ENCODE peak calls at places on chromosomes 2 and 18, in five cellular contexts. F is tibial artery, D is ovary, K is heart left ventricle, S is sigmoid colon. C is an unnamed sample.

GRCh38 chr18:13797157-13797611 is 26.8 kb upstream of the MC5R start:
- DNase-seq in S (no peak), D (no peak), K (no peak), F (no peak), C (no peak)

GRCh38 chr2:111975053-111975552 is 76.7 kb downstream of the MERTK start:
- DNase-seq in S (no peak), F (peak; percentile 49), D (no peak), K (no peak), C (no peak)

GRCh38 chr18:78304199-78304826 is 675.3 kb upstream of the SALL3 start:
- DNase-seq in K (no peak), S (no peak), D (no peak), F (no peak), C (no peak)

GRCh38 chr2:149652520-149652919 is 64.9 kb upstream of the MMADHC start:
- DNase-seq in S (no peak), K (no peak), F (no peak), D (no peak), C (no peak)

GRCh38 chr2:100963026-100963375 is 39.1 kb upstream of the RPL31 start:
- DNase-seq in F (no peak), D (no peak), S (peak; percentile 46), K (no peak), C (no peak)

GRCh38 chr2:217994776-217995274 is 8.0 kb downstream of the TNS1 start:
- DNase-seq in D (no peak), S (no peak), K (no peak), F (no peak), C (no peak)

GRCh38 chr18:31399336-31400032 is 22.9 kb downstream of the DSG4 start:
- DNase-seq in K (no peak), F (no peak), S (no peak), D (no peak), C (no peak)

GRCh38 chr2:119305497-119306195 is 61.0 kb downstream of the C2orf76 start:
- DNase-seq in S (no peak), K (no peak), D (no peak), F (no peak), C (no peak)

GRCh38 chr2:119438128-119438656 is 6.5 kb downstream of the TMEM37 start:
- DNase-seq in D (no peak), S (no peak), K (no peak), F (no peak), C (no peak)

GRCh38 chr18:36762074-36762473 is 66.7 kb downstream of the TPGS2 start:
- DNase-seq in F (no peak), S (no peak), D (no peak), K (no peak), C (no peak)

GRCh38 chr2:68253211-68254068 is 1.1 kb upstream of the PPP3R1 start:
- DNase-seq in D (no peak), K (no peak), F (no peak), S (no peak), C (peak; percentile 22)

GRCh38 chr2:161102770-161103450 is 57.3 kb upstream of the TANK start:
- DNase-seq in D (no peak), F (no peak), K (no peak), S (no peak), C (no peak)

GRCh38 chr2:45452866-45453265 is 158.2 kb downstream of the SRBD1 start:
- DNase-seq in K (peak; percentile 25), S (peak; percentile 60), D (peak; percentile 35), F (no peak), C (no peak)

GRCh38 chr2:220949476-220949875 is 622.6 kb downstream of the EPHA4 start:
- DNase-seq in F (no peak), K (no peak), S (no peak), D (no peak), C (no peak)

GRCh38 chr2:140577453-140577852 is 1553.4 kb downstream of the LRP1B start:
- DNase-seq in F (no peak), D (no peak), K (no peak), S (no peak), C (no peak)

GRCh38 chr2:133346654-133347053 is 221.6 kb downstream of the NCKAP5 start:
- DNase-seq in K (no peak), S (no peak), F (no peak), D (no peak), C (no peak)

GRCh38 chr18:52694804-52695203 is 354.8 kb downstream of the DCC start:
- DNase-seq in F (no peak), K (no peak), S (no peak), D (no peak), C (no peak)

GRCh38 chr2:8148260-8148880 is 533.5 kb upstream of the ID2 start:
- DNase-seq in K (no peak), D (no peak), F (no peak), S (no peak), C (no peak)

GRCh38 chr18:29157057-29157780 is 980.3 kb upstream of the CDH2 start:
- DNase-seq in D (no peak), S (no peak), F (no peak), K (no peak), C (no peak)

DNA sequence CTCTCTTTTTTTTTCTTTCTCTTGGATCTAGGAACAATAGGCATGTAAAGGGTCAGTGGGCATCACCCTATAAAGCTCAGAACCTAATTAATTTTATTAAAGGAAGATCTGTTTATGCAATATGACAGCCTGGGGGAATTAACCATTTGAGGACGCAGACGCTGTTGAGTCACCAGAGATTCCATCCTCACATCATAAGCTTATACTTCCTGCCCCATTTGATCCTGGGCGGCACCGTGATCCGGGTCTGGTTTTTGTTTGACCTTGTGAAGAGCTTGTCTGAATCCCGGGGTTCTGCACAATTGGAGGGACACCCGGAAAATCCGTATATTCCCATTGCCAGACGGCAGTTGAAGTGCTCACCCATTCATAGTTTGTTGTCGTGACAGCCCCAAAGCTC is 16.8 kb upstream of the BCL11A start:
- DNase-seq in F (no peak), D (no peak), K (no peak), S (no peak), C (no peak)
- H3K27me3 ChIP-seq in F (no peaks in the 10 kb centered on the region), D (no peaks in the 10 kb centered on the region), K (peaks cover 14% of the 10 kb centered on the region), S (peaks cover 35% of the 10 kb centered on the region), C (peaks cover 44% of the 10 kb centered on the region)

GRCh38 chr2:144510206-144510991 is 9.5 kb downstream of the ZEB2 start:
- DNase-seq in K (peak; percentile 40), D (no peak), F (no peak), S (no peak), C (peak; percentile 55)

GRCh38 chr2:144509548-144510205 is 10.2 kb downstream of the ZEB2 start:
- DNase-seq in S (no peak), F (no peak), K (no peak), D (no peak), C (no peak)

GRCh38 chr2:144507441-144508161 is 12.3 kb downstream of the ZEB2 start:
- DNase-seq in K (no peak), F (no peak), S (no peak), D (no peak), C (no peak)

GRCh38 chr2:144508162-144508765 is 11.7 kb downstream of the ZEB2 start:
- DNase-seq in K (no peak), D (no peak), S (no peak), F (no peak), C (no peak)

GRCh38 chr2:144509001-144509545 is 10.8 kb downstream of the ZEB2 start:
- DNase-seq in F (no peak), S (no peak), K (no peak), D (no peak), C (no peak)
- H3K4me1 ChIP-seq in F (peaks cover 79% of the 10 kb centered on the region), S (no peaks in the 10 kb centered on the region), K (peaks cover 95% of the 10 kb centered on the region), D (peaks cover 24% of the 10 kb centered on the region), C (peaks cover 94% of the 10 kb centered on the region)

GRCh38 chr2:144511222-144511855 is 8.6 kb downstream of the ZEB2 start:
- DNase-seq in D (no peak), S (no peak), F (no peak), K (no peak), C (no peak)
- H3K27me3 ChIP-seq in D (no peaks in the 10 kb centered on the region), S (peaks cover 8% of the 10 kb centered on the region), F (no peaks in the 10 kb centered on the region), K (no peaks in the 10 kb centered on the region), C (no peaks in the 10 kb centered on the region)

DNA sequence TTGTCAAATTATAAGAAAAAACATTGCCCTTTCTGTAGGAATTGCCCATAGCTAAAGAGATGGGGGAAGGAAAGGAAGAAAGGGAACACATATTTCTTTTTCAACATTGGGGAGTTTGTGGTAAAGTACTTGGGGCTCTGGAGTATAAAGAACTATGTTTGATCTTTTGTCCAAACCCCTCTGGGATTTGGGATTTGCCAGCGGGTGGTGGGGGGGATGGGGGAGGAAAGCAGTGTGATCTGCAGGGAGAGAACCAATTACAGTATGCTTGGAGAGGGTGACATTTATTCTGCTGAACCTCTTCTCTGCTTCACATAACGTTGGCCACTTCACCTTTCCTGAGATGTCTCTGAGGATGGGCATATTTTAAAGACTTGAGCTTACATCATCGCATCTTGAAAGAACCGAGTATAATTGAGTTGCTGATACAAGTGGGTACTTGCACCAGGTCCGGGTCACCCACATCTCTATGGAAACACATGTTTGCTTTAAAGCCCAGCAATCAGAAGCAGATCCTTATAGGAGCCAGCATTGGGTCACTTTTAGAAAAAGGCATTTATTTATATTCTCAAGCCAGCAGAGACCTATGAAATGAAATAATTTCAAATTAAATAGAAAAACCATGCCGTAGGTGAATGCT is 73.1 kb downstream of the SPATS2L start:
- DNase-seq in S (no peak), D (no peak), K (no peak), F (no peak), C (no peak)
- H3K4me1 ChIP-seq in S (peaks cover 73% of the 10 kb centered on the region), D (peaks cover 28% of the 10 kb centered on the region), K (peaks cover 81% of the 10 kb centered on the region), F (peaks cover 75% of the 10 kb centered on the region), C (peaks cover 58% of the 10 kb centered on the region)

GRCh38 chr2:24049485-24050021 is at the start of gene FKBP1B:
- DNase-seq in D (peak; percentile 50), K (peak; percentile 42), S (peak; percentile 72), F (peak; percentile 41), C (peak; percentile 66)
- H3K27me3 ChIP-seq in D (no peaks in the 10 kb centered on the region), K (no peaks in the 10 kb centered on the region), S (no peaks in the 10 kb centered on the region), F (no peaks in the 10 kb centered on the region), C (no peaks in the 10 kb centered on the region)

C was measured in heart right ventricle.